ENCODE peak calls at places on chromosomes 3 and 15, in six cellular contexts. One of them, this sample, is unnamed.

GRCh38 chr3:114770874-114771273 is 376.2 kb downstream of the ZBTB20 start:
- DNase-seq in GM06990: no peak
- DNase-seq in adrenal gland: no peak
- DNase-seq in mammary epithelial cell: peak
- DNase-seq in cardiac muscle cell: no peak
- DNase-seq in left ventricle myocardium inferior: no peak
- DNase-seq in this sample: peak

GRCh38 chr3:58658508-58658907 is 8.1 kb downstream of the FAM3D start:
- DNase-seq in cardiac muscle cell: no peak
- DNase-seq in mammary epithelial cell: no peak
- DNase-seq in adrenal gland: no peak
- DNase-seq in GM06990: no peak
- DNase-seq in left ventricle myocardium inferior: no peak
- DNase-seq in this sample: no peak

GRCh38 chr3:192851821-192852352 is 65.8 kb downstream of the MB21D2 start:
- DNase-seq in left ventricle myocardium inferior: no peak
- DNase-seq in adrenal gland: peak
- DNase-seq in GM06990: no peak
- DNase-seq in mammary epithelial cell: peak
- DNase-seq in cardiac muscle cell: no peak
- DNase-seq in this sample: peak

GRCh38 chr3:139288266-139288821 is 55.5 kb upstream of the MRPS22 start:
- DNase-seq in left ventricle myocardium inferior: peak
- DNase-seq in mammary epithelial cell: no peak
- DNase-seq in adrenal gland: peak
- DNase-seq in cardiac muscle cell: peak
- DNase-seq in GM06990: no peak
- DNase-seq in this sample: no peak

GRCh38 chr15:74845208-74845568 is 2.2 kb upstream of the ULK3 start:
- DNase-seq in adrenal gland: no peak
- DNase-seq in left ventricle myocardium inferior: no peak
- DNase-seq in cardiac muscle cell: no peak
- DNase-seq in GM06990: no peak
- DNase-seq in mammary epithelial cell: no peak
- DNase-seq in this sample: no peak

GRCh38 chr3:175041369-175041768 is 182.2 kb downstream of the NAALADL2 start:
- DNase-seq in mammary epithelial cell: no peak
- DNase-seq in GM06990: no peak
- DNase-seq in left ventricle myocardium inferior: no peak
- DNase-seq in cardiac muscle cell: no peak
- DNase-seq in adrenal gland: no peak
- DNase-seq in this sample: no peak

GRCh38 chr15:74179101-74179841 is 5.8 kb downstream of the ISLR start:
- DNase-seq in GM06990: no peak
- DNase-seq in adrenal gland: peak
- DNase-seq in mammary epithelial cell: peak
- DNase-seq in cardiac muscle cell: no peak
- DNase-seq in left ventricle myocardium inferior: peak
- DNase-seq in this sample: peak

GRCh38 chr3:72973786-72974185 is 22.8 kb upstream of the PPP4R2 start:
- DNase-seq in cardiac muscle cell: no peak
- DNase-seq in mammary epithelial cell: no peak
- DNase-seq in GM06990: no peak
- DNase-seq in adrenal gland: no peak
- DNase-seq in left ventricle myocardium inferior: no peak
- DNase-seq in this sample: no peak

GRCh38 chr15:78374436-78375393 is 34.6 kb downstream of the CRABP1 start:
- DNase-seq in GM06990: no peak
- DNase-seq in left ventricle myocardium inferior: no peak
- DNase-seq in cardiac muscle cell: no peak
- DNase-seq in adrenal gland: no peak
- DNase-seq in mammary epithelial cell: peak
- DNase-seq in this sample: no peak

GRCh38 chr15:89192771-89193170 is 28.6 kb downstream of the RLBP1 start:
- DNase-seq in left ventricle myocardium inferior: no peak
- DNase-seq in GM06990: no peak
- DNase-seq in cardiac muscle cell: no peak
- DNase-seq in mammary epithelial cell: no peak
- DNase-seq in adrenal gland: no peak
- DNase-seq in this sample: peak

GRCh38 chr3:123344175-123344908 is 104.5 kb downstream of the ADCY5 start:
- DNase-seq in left ventricle myocardium inferior: peak
- DNase-seq in mammary epithelial cell: no peak
- DNase-seq in GM06990: no peak
- DNase-seq in cardiac muscle cell: peak
- DNase-seq in adrenal gland: peak
- DNase-seq in this sample: peak

GRCh38 chr3:124149774-124150173 is 157.8 kb upstream of the ROPN1 start:
- DNase-seq in left ventricle myocardium inferior: no peak
- DNase-seq in cardiac muscle cell: no peak
- DNase-seq in adrenal gland: no peak
- DNase-seq in GM06990: no peak
- DNase-seq in mammary epithelial cell: no peak
- DNase-seq in this sample: no peak

GRCh38 chr3:72725229-72725628 is 123.0 kb downstream of the SHQ1 start:
- DNase-seq in cardiac muscle cell: no peak
- DNase-seq in adrenal gland: no peak
- DNase-seq in GM06990: no peak
- DNase-seq in mammary epithelial cell: no peak
- DNase-seq in left ventricle myocardium inferior: no peak
- DNase-seq in this sample: no peak

GRCh38 chr3:186367631-186368030 is 5.6 kb upstream of the DGKG start:
- DNase-seq in GM06990: no peak
- DNase-seq in cardiac muscle cell: no peak
- DNase-seq in adrenal gland: no peak
- DNase-seq in left ventricle myocardium inferior: no peak
- DNase-seq in mammary epithelial cell: no peak
- DNase-seq in this sample: no peak

GRCh38 chr3:195194559-195195161 is 76.3 kb downstream of the XXYLT1 start:
- DNase-seq in mammary epithelial cell: no peak
- DNase-seq in adrenal gland: no peak
- DNase-seq in GM06990: no peak
- DNase-seq in left ventricle myocardium inferior: no peak
- DNase-seq in cardiac muscle cell: no peak
- DNase-seq in this sample: no peak

GRCh38 chr15:101179341-101180153 is 72.3 kb downstream of the CHSY1 start:
- DNase-seq in GM06990: no peak
- DNase-seq in mammary epithelial cell: peak
- DNase-seq in left ventricle myocardium inferior: no peak
- DNase-seq in cardiac muscle cell: no peak
- DNase-seq in adrenal gland: no peak
- DNase-seq in this sample: peak

GRCh38 chr3:102979682-102980378 is 545.0 kb downstream of the ZPLD1 start:
- DNase-seq in GM06990: no peak
- DNase-seq in left ventricle myocardium inferior: peak
- DNase-seq in mammary epithelial cell: peak
- DNase-seq in cardiac muscle cell: no peak
- DNase-seq in adrenal gland: peak
- DNase-seq in this sample: peak

GRCh38 chr15:89112341-89112971 is 24.2 kb downstream of the ABHD2 start:
- DNase-seq in mammary epithelial cell: no peak
- DNase-seq in cardiac muscle cell: no peak
- DNase-seq in adrenal gland: peak
- DNase-seq in GM06990: peak
- DNase-seq in left ventricle myocardium inferior: peak
- DNase-seq in this sample: peak

GRCh38 chr3:33438284-33438668 is 1.9 kb downstream of the UBP1 start:
- DNase-seq in mammary epithelial cell: peak
- DNase-seq in left ventricle myocardium inferior: no peak
- DNase-seq in adrenal gland: peak
- DNase-seq in cardiac muscle cell: peak
- DNase-seq in GM06990: no peak
- DNase-seq in this sample: peak

GRCh38 chr3:134363381-134363755 is 10.9 kb downstream of the AMOTL2 start:
- DNase-seq in adrenal gland: peak
- DNase-seq in mammary epithelial cell: no peak
- DNase-seq in GM06990: no peak
- DNase-seq in cardiac muscle cell: peak
- DNase-seq in left ventricle myocardium inferior: no peak
- DNase-seq in this sample: no peak

GRCh38 chr3:24522155-24522579 is 27.5 kb upstream of the THRB start:
- DNase-seq in mammary epithelial cell: no peak
- DNase-seq in cardiac muscle cell: peak
- DNase-seq in adrenal gland: no peak
- DNase-seq in left ventricle myocardium inferior: no peak
- DNase-seq in GM06990: no peak
- DNase-seq in this sample: no peak

GRCh38 chr3:53581671-53582070 is 87.3 kb downstream of the CACNA1D start:
- DNase-seq in left ventricle myocardium inferior: no peak
- DNase-seq in cardiac muscle cell: no peak
- DNase-seq in mammary epithelial cell: peak
- DNase-seq in adrenal gland: no peak
- DNase-seq in GM06990: no peak
- DNase-seq in this sample: peak

GRCh38 chr3:14404396-14405119 is 2.2 kb downstream of the SLC6A6 start:
- DNase-seq in adrenal gland: peak
- DNase-seq in mammary epithelial cell: no peak
- DNase-seq in cardiac muscle cell: no peak
- DNase-seq in left ventricle myocardium inferior: no peak
- DNase-seq in GM06990: no peak
- DNase-seq in this sample: no peak

GRCh38 chr15:48507416-48508065 is 138.0 kb downstream of the FBN1 start:
- DNase-seq in GM06990: no peak
- DNase-seq in left ventricle myocardium inferior: no peak
- DNase-seq in cardiac muscle cell: peak
- DNase-seq in mammary epithelial cell: peak
- DNase-seq in adrenal gland: peak
- DNase-seq in this sample: peak

GRCh38 chr3:25901796-25902195 is 111.9 kb downstream of the OXSM start:
- DNase-seq in cardiac muscle cell: no peak
- DNase-seq in mammary epithelial cell: no peak
- DNase-seq in adrenal gland: no peak
- DNase-seq in left ventricle myocardium inferior: no peak
- DNase-seq in GM06990: no peak
- DNase-seq in this sample: no peak

GRCh38 chr3:123159926-123160635 is 41.7 kb upstream of the SEC22A start:
- DNase-seq in adrenal gland: peak
- DNase-seq in cardiac muscle cell: no peak
- DNase-seq in mammary epithelial cell: no peak
- DNase-seq in GM06990: no peak
- DNase-seq in left ventricle myocardium inferior: no peak
- DNase-seq in this sample: peak

GRCh38 chr15:44882499-44882968 is 74.0 kb upstream of the TERB2 start:
- DNase-seq in GM06990: peak
- DNase-seq in left ventricle myocardium inferior: no peak
- DNase-seq in mammary epithelial cell: peak
- DNase-seq in adrenal gland: no peak
- DNase-seq in cardiac muscle cell: no peak
- DNase-seq in this sample: no peak

GRCh38 chr15:60584355-60585023 is 105.5 kb upstream of the ICE2 start:
- DNase-seq in mammary epithelial cell: peak
- DNase-seq in GM06990: no peak
- DNase-seq in left ventricle myocardium inferior: no peak
- DNase-seq in cardiac muscle cell: no peak
- DNase-seq in adrenal gland: no peak
- DNase-seq in this sample: no peak
- H3K4me3 ChIP-seq in mammary epithelial cell: no peak
- H3K4me3 ChIP-seq in GM06990: no peak
- H3K4me3 ChIP-seq in left ventricle myocardium inferior: no peak
- H3K4me3 ChIP-seq in cardiac muscle cell: no peak
- H3K4me3 ChIP-seq in adrenal gland: no peak
- H3K4me3 ChIP-seq in this sample: no peak

GRCh38 chr3:46395210-46395661 is 11.6 kb downstream of the CCR5AS start:
- DNase-seq in mammary epithelial cell: no peak
- DNase-seq in cardiac muscle cell: no peak
- DNase-seq in GM06990: no peak
- DNase-seq in left ventricle myocardium inferior: no peak
- DNase-seq in adrenal gland: no peak
- DNase-seq in this sample: no peak
- TF ChIP-seq CTCF in mammary epithelial cell: peak
- TF ChIP-seq CTCF in cardiac muscle cell: peak
- TF ChIP-seq CTCF in GM06990: peak
- TF ChIP-seq CTCF in left ventricle myocardium inferior: no peak
- TF ChIP-seq CTCF in adrenal gland: no peak
- TF ChIP-seq CTCF in this sample: no peak

GRCh38 chr15:50183112-50183794 is 1.3 kb downstream of the SLC27A2 start:
- DNase-seq in mammary epithelial cell: no peak
- DNase-seq in adrenal gland: no peak
- DNase-seq in GM06990: peak
- DNase-seq in left ventricle myocardium inferior: no peak
- DNase-seq in cardiac muscle cell: peak
- DNase-seq in this sample: no peak
- H3K4me3 ChIP-seq in mammary epithelial cell: no peak
- H3K4me3 ChIP-seq in adrenal gland: no peak
- H3K4me3 ChIP-seq in GM06990: no peak
- H3K4me3 ChIP-seq in left ventricle myocardium inferior: no peak
- H3K4me3 ChIP-seq in cardiac muscle cell: no peak
- H3K4me3 ChIP-seq in this sample: no peak

GRCh38 chr3:126102530-126102951 is 18.6 kb upstream of the SLC41A3 start:
- DNase-seq in mammary epithelial cell: no peak
- DNase-seq in left ventricle myocardium inferior: no peak
- DNase-seq in GM06990: no peak
- DNase-seq in adrenal gland: peak
- DNase-seq in cardiac muscle cell: no peak
- DNase-seq in this sample: peak

GRCh38 chr3:126104028-126104635 is 20.2 kb upstream of the SLC41A3 start:
- DNase-seq in GM06990: no peak
- DNase-seq in adrenal gland: no peak
- DNase-seq in mammary epithelial cell: no peak
- DNase-seq in left ventricle myocardium inferior: no peak
- DNase-seq in cardiac muscle cell: no peak
- DNase-seq in this sample: no peak

GRCh38 chr3:126102011-126102410 is 18.1 kb upstream of the SLC41A3 start:
- DNase-seq in left ventricle myocardium inferior: no peak
- DNase-seq in cardiac muscle cell: no peak
- DNase-seq in GM06990: no peak
- DNase-seq in adrenal gland: no peak
- DNase-seq in mammary epithelial cell: no peak
- DNase-seq in this sample: no peak

GRCh38 chr3:126104742-126105605 is 21.1 kb upstream of the SLC41A3 start:
- DNase-seq in mammary epithelial cell: no peak
- DNase-seq in GM06990: no peak
- DNase-seq in left ventricle myocardium inferior: no peak
- DNase-seq in adrenal gland: no peak
- DNase-seq in cardiac muscle cell: no peak
- DNase-seq in this sample: no peak

DNA sequence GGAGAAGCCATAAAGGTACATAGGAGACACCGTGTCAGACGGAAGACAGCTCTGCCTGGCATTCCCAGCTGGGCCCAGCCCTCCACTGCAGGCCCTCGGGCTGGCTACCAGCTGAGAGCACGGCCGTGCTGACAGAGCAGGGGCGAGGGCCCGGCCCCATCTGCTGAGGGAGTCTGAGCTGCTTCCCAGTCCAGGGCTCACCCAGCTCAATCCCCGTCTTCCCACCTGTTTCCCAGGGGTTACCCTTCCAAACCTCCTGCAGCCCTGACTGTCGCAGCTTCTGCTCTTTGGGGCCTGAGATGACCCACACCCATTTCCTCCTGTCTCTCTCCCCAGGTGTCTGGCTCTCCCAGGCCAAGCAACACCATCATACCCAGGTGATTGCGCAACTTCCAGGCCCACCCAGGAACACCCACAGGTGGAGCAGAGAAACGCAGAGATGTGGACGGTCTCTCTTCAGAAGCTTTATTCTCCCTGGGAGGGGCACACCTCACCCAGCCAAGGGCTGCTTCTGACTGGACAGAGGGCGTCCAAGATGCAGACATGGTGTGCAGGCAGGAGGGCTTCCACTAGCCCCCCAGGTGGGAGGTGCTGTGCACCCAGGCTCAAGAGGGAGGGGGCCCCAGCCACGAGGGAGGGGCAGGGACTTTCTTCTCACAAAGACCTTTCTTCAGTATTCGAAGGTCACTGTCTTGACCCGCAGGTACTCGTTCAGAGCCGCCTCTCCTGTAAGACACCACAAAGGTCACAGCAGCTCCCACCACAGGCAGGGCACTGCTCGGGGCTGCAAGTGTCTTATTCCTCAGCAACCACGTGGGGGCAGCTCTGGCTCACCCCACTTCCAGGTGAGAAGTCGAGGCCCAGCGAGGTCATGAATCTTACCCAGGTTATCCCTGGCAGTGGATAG is 19.4 kb upstream of the SLC41A3 start:
- DNase-seq in mammary epithelial cell: no peak
- DNase-seq in left ventricle myocardium inferior: no peak
- DNase-seq in adrenal gland: no peak
- DNase-seq in cardiac muscle cell: no peak
- DNase-seq in GM06990: no peak
- DNase-seq in this sample: no peak
- TF ChIP-seq CTCF in mammary epithelial cell: no peak
- TF ChIP-seq CTCF in left ventricle myocardium inferior: no peak
- TF ChIP-seq CTCF in adrenal gland: no peak
- TF ChIP-seq CTCF in cardiac muscle cell: no peak
- TF ChIP-seq CTCF in GM06990: peak
- TF ChIP-seq CTCF in this sample: no peak